ENCODE peak calls at places on chromosomes 3 and 15, in six cellular contexts. One of them, this sample, is unnamed.

GRCh38 chr3:68123231-68123630 is 468.8 kb upstream of the SUCLG2 start:
- DNase-seq in hepatocyte: no peak
- DNase-seq in PC-3: no peak
- DNase-seq in psoas muscle: no peak
- DNase-seq in heart left ventricle: no peak
- DNase-seq in spleen: no peak
- DNase-seq in this sample: no peak

GRCh38 chr3:189099031-189099471 is 72.7 kb upstream of the TPRG1 start:
- DNase-seq in hepatocyte: no peak
- DNase-seq in PC-3: no peak
- DNase-seq in psoas muscle: peak
- DNase-seq in heart left ventricle: peak
- DNase-seq in spleen: peak
- DNase-seq in this sample: peak

GRCh38 chr15:89514596-89515406 is 18.4 kb upstream of the RHCG start:
- DNase-seq in hepatocyte: no peak
- DNase-seq in PC-3: peak
- DNase-seq in psoas muscle: no peak
- DNase-seq in heart left ventricle: no peak
- DNase-seq in spleen: no peak
- DNase-seq in this sample: no peak

GRCh38 chr3:42743204-42743995 is 29.7 kb downstream of the CCDC13 start:
- DNase-seq in hepatocyte: no peak
- DNase-seq in PC-3: no peak
- DNase-seq in psoas muscle: no peak
- DNase-seq in heart left ventricle: no peak
- DNase-seq in spleen: no peak
- DNase-seq in this sample: no peak

GRCh38 chr3:118137783-118138182 is 896.9 kb downstream of the IGSF11 start:
- DNase-seq in hepatocyte: no peak
- DNase-seq in PC-3: no peak
- DNase-seq in psoas muscle: no peak
- DNase-seq in heart left ventricle: no peak
- DNase-seq in spleen: no peak
- DNase-seq in this sample: no peak

GRCh38 chr3:144031938-144032337 is 60.3 kb downstream of the DIPK2A start:
- DNase-seq in hepatocyte: no peak
- DNase-seq in PC-3: peak
- DNase-seq in psoas muscle: peak
- DNase-seq in heart left ventricle: peak
- DNase-seq in spleen: no peak
- DNase-seq in this sample: peak

GRCh38 chr3:194031349-194031748 is 104.6 kb upstream of the HES1 start:
- DNase-seq in hepatocyte: no peak
- DNase-seq in PC-3: no peak
- DNase-seq in psoas muscle: no peak
- DNase-seq in heart left ventricle: no peak
- DNase-seq in spleen: no peak
- DNase-seq in this sample: no peak

GRCh38 chr3:148705314-148705713 is 7.6 kb downstream of the AGTR1 start:
- DNase-seq in hepatocyte: no peak
- DNase-seq in PC-3: no peak
- DNase-seq in psoas muscle: no peak
- DNase-seq in heart left ventricle: no peak
- DNase-seq in spleen: no peak
- DNase-seq in this sample: no peak

GRCh38 chr15:38012894-38013293 is 78.5 kb downstream of the TMCO5A start:
- DNase-seq in hepatocyte: no peak
- DNase-seq in PC-3: peak
- DNase-seq in psoas muscle: no peak
- DNase-seq in heart left ventricle: no peak
- DNase-seq in spleen: no peak
- DNase-seq in this sample: no peak

GRCh38 chr3:153752405-153753027 is 368.7 kb upstream of the ARHGEF26 start:
- DNase-seq in hepatocyte: no peak
- DNase-seq in PC-3: peak
- DNase-seq in psoas muscle: peak
- DNase-seq in heart left ventricle: no peak
- DNase-seq in spleen: no peak
- DNase-seq in this sample: no peak
- H3K27ac ChIP-seq in hepatocyte: no peak
- H3K27ac ChIP-seq in PC-3: peak
- H3K27ac ChIP-seq in psoas muscle: no peak
- H3K27ac ChIP-seq in heart left ventricle: no peak
- H3K27ac ChIP-seq in spleen: no peak
- H3K27ac ChIP-seq in this sample: no peak

DNA sequence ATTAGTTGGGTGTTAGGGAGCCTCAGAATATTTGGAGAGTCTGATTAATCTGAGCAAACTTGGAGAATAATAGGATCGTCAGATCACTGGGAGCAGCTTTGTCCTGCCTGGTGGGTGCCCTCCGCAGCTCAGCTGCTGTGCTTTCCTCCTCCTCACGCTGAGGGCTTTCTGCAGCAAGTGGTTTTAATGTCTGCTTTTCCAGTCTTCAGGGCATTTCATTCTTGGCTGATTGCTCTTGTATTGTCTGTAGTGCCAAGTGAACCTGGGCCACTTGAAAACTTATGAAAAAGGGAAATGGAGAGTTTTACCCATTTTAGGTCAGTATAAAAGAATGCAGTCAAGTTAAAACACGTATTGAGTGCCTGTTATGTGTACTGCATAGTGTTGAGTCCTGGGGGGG is 417.3 kb upstream of the SEMA6D start:
- DNase-seq in hepatocyte: peak
- DNase-seq in PC-3: no peak
- DNase-seq in psoas muscle: no peak
- DNase-seq in heart left ventricle: no peak
- DNase-seq in spleen: no peak
- DNase-seq in this sample: no peak
- H3K27ac ChIP-seq in hepatocyte: no peak
- H3K27ac ChIP-seq in PC-3: no peak
- H3K27ac ChIP-seq in psoas muscle: no peak
- H3K27ac ChIP-seq in heart left ventricle: no peak
- H3K27ac ChIP-seq in spleen: no peak
- H3K27ac ChIP-seq in this sample: no peak

GRCh38 chr3:172735014-172735413 is 15.5 kb upstream of the ECT2 start:
- DNase-seq in hepatocyte: no peak
- DNase-seq in PC-3: no peak
- DNase-seq in psoas muscle: no peak
- DNase-seq in heart left ventricle: no peak
- DNase-seq in spleen: no peak
- DNase-seq in this sample: no peak
- H3K27ac ChIP-seq in hepatocyte: no peak
- H3K27ac ChIP-seq in PC-3: no peak
- H3K27ac ChIP-seq in psoas muscle: no peak
- H3K27ac ChIP-seq in heart left ventricle: no peak
- H3K27ac ChIP-seq in spleen: no peak
- H3K27ac ChIP-seq in this sample: no peak

DNA sequence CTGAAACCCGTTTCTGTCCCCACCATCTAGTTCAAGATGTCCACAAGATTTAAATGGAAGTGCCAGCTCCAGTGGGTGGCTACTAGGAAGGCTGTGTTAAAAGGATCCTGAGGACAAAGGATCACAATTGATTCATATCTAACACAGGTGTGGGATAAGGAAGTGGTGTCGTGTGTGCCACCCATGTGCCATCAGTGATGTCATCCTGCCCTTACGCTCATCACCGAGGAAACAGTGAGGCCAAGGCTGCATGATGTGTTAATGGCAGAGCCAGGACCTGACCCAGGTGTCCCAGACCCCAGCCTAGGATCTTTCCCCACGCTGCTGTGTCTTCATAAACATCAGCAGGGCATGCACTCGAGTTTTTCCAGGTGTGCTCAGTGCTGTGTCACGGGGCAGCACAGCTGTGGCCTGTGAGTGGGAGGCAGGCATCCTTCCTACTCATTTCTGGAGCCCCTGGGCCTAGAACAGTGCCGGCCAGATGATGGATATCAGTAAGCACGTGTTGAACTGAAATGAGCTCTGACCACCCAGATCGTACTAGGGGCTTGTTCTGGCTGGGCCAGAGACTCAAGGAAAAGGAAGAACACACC is 10.6 kb upstream of the TGM5 start:
- DNase-seq in hepatocyte: no peak
- DNase-seq in PC-3: no peak
- DNase-seq in psoas muscle: no peak
- DNase-seq in heart left ventricle: no peak
- DNase-seq in spleen: no peak
- DNase-seq in this sample: peak
- H3K27ac ChIP-seq in hepatocyte: no peak
- H3K27ac ChIP-seq in PC-3: no peak
- H3K27ac ChIP-seq in psoas muscle: peak
- H3K27ac ChIP-seq in heart left ventricle: no peak
- H3K27ac ChIP-seq in spleen: no peak
- H3K27ac ChIP-seq in this sample: no peak

GRCh38 chr3:182910939-182911781 is 69.2 kb downstream of the DCUN1D1 start:
- DNase-seq in hepatocyte: no peak
- DNase-seq in PC-3: no peak
- DNase-seq in psoas muscle: no peak
- DNase-seq in heart left ventricle: no peak
- DNase-seq in spleen: no peak
- DNase-seq in this sample: no peak

GRCh38 chr3:182905623-182906022 is 74.7 kb downstream of the DCUN1D1 start:
- DNase-seq in hepatocyte: no peak
- DNase-seq in PC-3: no peak
- DNase-seq in psoas muscle: no peak
- DNase-seq in heart left ventricle: no peak
- DNase-seq in spleen: no peak
- DNase-seq in this sample: no peak

GRCh38 chr3:182909318-182910040 is 70.9 kb downstream of the DCUN1D1 start:
- DNase-seq in hepatocyte: peak
- DNase-seq in PC-3: peak
- DNase-seq in psoas muscle: no peak
- DNase-seq in heart left ventricle: no peak
- DNase-seq in spleen: no peak
- DNase-seq in this sample: no peak

GRCh38 chr3:182906036-182906435 is 74.3 kb downstream of the DCUN1D1 start:
- DNase-seq in hepatocyte: no peak
- DNase-seq in PC-3: no peak
- DNase-seq in psoas muscle: no peak
- DNase-seq in heart left ventricle: no peak
- DNase-seq in spleen: no peak
- DNase-seq in this sample: no peak

GRCh38 chr3:182908471-182908870 is 71.9 kb downstream of the DCUN1D1 start:
- DNase-seq in hepatocyte: no peak
- DNase-seq in PC-3: no peak
- DNase-seq in psoas muscle: no peak
- DNase-seq in heart left ventricle: no peak
- DNase-seq in spleen: no peak
- DNase-seq in this sample: no peak
- H3K27ac ChIP-seq in hepatocyte: no peak
- H3K27ac ChIP-seq in PC-3: no peak
- H3K27ac ChIP-seq in psoas muscle: no peak
- H3K27ac ChIP-seq in heart left ventricle: no peak
- H3K27ac ChIP-seq in spleen: no peak
- H3K27ac ChIP-seq in this sample: no peak

This sample was measured in coronary artery.